ENCODE peak calls at places on chromosomes 2 and 18, in six cellular contexts. One of them, this sample, is unnamed.

GRCh38 chr2:136376798-136377211 is 258.9 kb upstream of the CXCR4 start:
- DNase-seq in cardiac muscle cell: no peak
- DNase-seq in astrocyte of the spinal cord: peak
- DNase-seq in mucosa of descending colon: no peak
- DNase-seq in heart left ventricle: no peak
- DNase-seq in IMR-90: no peak
- DNase-seq in this sample: no peak

GRCh38 chr2:231919341-231920035 is 6.7 kb downstream of the NPPC start:
- DNase-seq in cardiac muscle cell: no peak
- DNase-seq in astrocyte of the spinal cord: no peak
- DNase-seq in mucosa of descending colon: no peak
- DNase-seq in heart left ventricle: no peak
- DNase-seq in IMR-90: no peak
- DNase-seq in this sample: no peak

GRCh38 chr2:171404258-171404657 is 29.5 kb downstream of the METTL8 start:
- DNase-seq in cardiac muscle cell: no peak
- DNase-seq in astrocyte of the spinal cord: peak
- DNase-seq in mucosa of descending colon: no peak
- DNase-seq in heart left ventricle: no peak
- DNase-seq in IMR-90: peak
- DNase-seq in this sample: peak

GRCh38 chr2:68250196-68250595 is 2.1 kb downstream of the PPP3R1 start:
- DNase-seq in cardiac muscle cell: no peak
- DNase-seq in astrocyte of the spinal cord: no peak
- DNase-seq in mucosa of descending colon: no peak
- DNase-seq in heart left ventricle: no peak
- DNase-seq in IMR-90: no peak
- DNase-seq in this sample: no peak

GRCh38 chr2:241597561-241597960 is 39.0 kb downstream of the BOK start:
- DNase-seq in cardiac muscle cell: no peak
- DNase-seq in astrocyte of the spinal cord: no peak
- DNase-seq in mucosa of descending colon: no peak
- DNase-seq in heart left ventricle: no peak
- DNase-seq in IMR-90: no peak
- DNase-seq in this sample: no peak

GRCh38 chr18:24031916-24032315 is 17.4 kb downstream of the TTC39C start:
- DNase-seq in cardiac muscle cell: no peak
- DNase-seq in astrocyte of the spinal cord: no peak
- DNase-seq in mucosa of descending colon: no peak
- DNase-seq in heart left ventricle: no peak
- DNase-seq in IMR-90: no peak
- DNase-seq in this sample: peak

GRCh38 chr2:111659361-111660281 is 224.4 kb downstream of the ANAPC1 start:
- DNase-seq in cardiac muscle cell: no peak
- DNase-seq in astrocyte of the spinal cord: peak
- DNase-seq in mucosa of descending colon: peak
- DNase-seq in heart left ventricle: no peak
- DNase-seq in IMR-90: peak
- DNase-seq in this sample: no peak

GRCh38 chr2:36785179-36785795 is 88.8 kb downstream of the VIT start:
- DNase-seq in cardiac muscle cell: peak
- DNase-seq in astrocyte of the spinal cord: peak
- DNase-seq in mucosa of descending colon: peak
- DNase-seq in heart left ventricle: peak
- DNase-seq in IMR-90: peak
- DNase-seq in this sample: peak

GRCh38 chr2:169476459-169476858 is 2.8 kb upstream of the BBS5 start:
- DNase-seq in cardiac muscle cell: no peak
- DNase-seq in astrocyte of the spinal cord: peak
- DNase-seq in mucosa of descending colon: no peak
- DNase-seq in heart left ventricle: no peak
- DNase-seq in IMR-90: peak
- DNase-seq in this sample: no peak
- H3K4me3 ChIP-seq in cardiac muscle cell: no peak
- H3K4me3 ChIP-seq in astrocyte of the spinal cord: no peak
- H3K4me3 ChIP-seq in mucosa of descending colon: no peak
- H3K4me3 ChIP-seq in heart left ventricle: no peak
- H3K4me3 ChIP-seq in IMR-90: no peak
- H3K4me3 ChIP-seq in this sample: no peak

GRCh38 chr2:226673314-226673723 is 126.3 kb downstream of the IRS1 start:
- DNase-seq in cardiac muscle cell: peak
- DNase-seq in astrocyte of the spinal cord: peak
- DNase-seq in mucosa of descending colon: peak
- DNase-seq in heart left ventricle: no peak
- DNase-seq in IMR-90: peak
- DNase-seq in this sample: no peak

GRCh38 chr2:226669905-226670304 is 129.7 kb downstream of the IRS1 start:
- DNase-seq in cardiac muscle cell: no peak
- DNase-seq in astrocyte of the spinal cord: no peak
- DNase-seq in mucosa of descending colon: no peak
- DNase-seq in heart left ventricle: no peak
- DNase-seq in IMR-90: no peak
- DNase-seq in this sample: no peak

GRCh38 chr2:226669249-226669648 is 130.4 kb downstream of the IRS1 start:
- DNase-seq in cardiac muscle cell: no peak
- DNase-seq in astrocyte of the spinal cord: no peak
- DNase-seq in mucosa of descending colon: no peak
- DNase-seq in heart left ventricle: no peak
- DNase-seq in IMR-90: no peak
- DNase-seq in this sample: no peak

GRCh38 chr2:226674123-226674522 is 125.5 kb downstream of the IRS1 start:
- DNase-seq in cardiac muscle cell: peak
- DNase-seq in astrocyte of the spinal cord: no peak
- DNase-seq in mucosa of descending colon: no peak
- DNase-seq in heart left ventricle: peak
- DNase-seq in IMR-90: no peak
- DNase-seq in this sample: no peak

GRCh38 chr2:226671177-226671676 is 128.4 kb downstream of the IRS1 start:
- DNase-seq in cardiac muscle cell: no peak
- DNase-seq in astrocyte of the spinal cord: no peak
- DNase-seq in mucosa of descending colon: no peak
- DNase-seq in heart left ventricle: no peak
- DNase-seq in IMR-90: no peak
- DNase-seq in this sample: no peak
- H3K4me3 ChIP-seq in cardiac muscle cell: no peak
- H3K4me3 ChIP-seq in astrocyte of the spinal cord: no peak
- H3K4me3 ChIP-seq in mucosa of descending colon: no peak
- H3K4me3 ChIP-seq in heart left ventricle: no peak
- H3K4me3 ChIP-seq in IMR-90: no peak
- H3K4me3 ChIP-seq in this sample: no peak

DNA sequence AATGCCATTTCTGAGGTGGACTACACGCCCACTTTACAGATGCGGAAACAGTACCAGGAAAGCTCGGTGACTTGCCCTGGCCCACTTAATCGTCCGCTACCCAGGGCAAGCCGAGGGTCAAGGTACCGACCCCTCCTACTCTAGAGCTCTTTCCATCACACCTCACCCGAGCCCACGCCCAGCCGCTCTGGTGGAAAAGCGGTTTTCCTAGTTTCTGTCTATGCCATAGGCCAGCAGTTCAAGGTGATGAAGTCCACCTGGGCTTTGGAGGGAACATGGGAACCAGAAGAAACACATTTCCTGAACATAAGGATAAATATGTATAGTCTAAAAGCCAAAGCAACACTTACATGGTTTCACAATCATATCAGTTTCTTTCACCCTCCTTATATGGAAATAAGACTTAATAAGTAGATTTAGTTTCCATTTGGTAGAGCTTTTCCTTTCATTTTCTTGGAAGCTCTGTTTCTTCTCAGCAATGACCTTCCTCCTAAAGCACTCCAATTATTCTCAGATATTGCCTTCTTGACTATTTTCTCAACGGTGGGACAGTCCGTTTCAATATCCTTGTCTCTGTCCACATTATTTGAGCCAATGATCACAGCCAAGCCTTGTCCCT is 589 bp downstream of the VWA3B start:
- DNase-seq in cardiac muscle cell: no peak
- DNase-seq in astrocyte of the spinal cord: no peak
- DNase-seq in mucosa of descending colon: no peak
- DNase-seq in heart left ventricle: no peak
- DNase-seq in IMR-90: no peak
- DNase-seq in this sample: no peak
- H3K4me3 ChIP-seq in cardiac muscle cell: peak
- H3K4me3 ChIP-seq in astrocyte of the spinal cord: peak
- H3K4me3 ChIP-seq in mucosa of descending colon: no peak
- H3K4me3 ChIP-seq in heart left ventricle: peak
- H3K4me3 ChIP-seq in IMR-90: peak
- H3K4me3 ChIP-seq in this sample: no peak

GRCh38 chr2:10432315-10433181 is 15.6 kb downstream of the ODC1 start:
- DNase-seq in cardiac muscle cell: peak
- DNase-seq in astrocyte of the spinal cord: no peak
- DNase-seq in mucosa of descending colon: peak
- DNase-seq in heart left ventricle: no peak
- DNase-seq in IMR-90: no peak
- DNase-seq in this sample: no peak
- H3K4me3 ChIP-seq in cardiac muscle cell: peak
- H3K4me3 ChIP-seq in astrocyte of the spinal cord: peak
- H3K4me3 ChIP-seq in mucosa of descending colon: no peak
- H3K4me3 ChIP-seq in heart left ventricle: peak
- H3K4me3 ChIP-seq in IMR-90: no peak
- H3K4me3 ChIP-seq in this sample: no peak

DNA sequence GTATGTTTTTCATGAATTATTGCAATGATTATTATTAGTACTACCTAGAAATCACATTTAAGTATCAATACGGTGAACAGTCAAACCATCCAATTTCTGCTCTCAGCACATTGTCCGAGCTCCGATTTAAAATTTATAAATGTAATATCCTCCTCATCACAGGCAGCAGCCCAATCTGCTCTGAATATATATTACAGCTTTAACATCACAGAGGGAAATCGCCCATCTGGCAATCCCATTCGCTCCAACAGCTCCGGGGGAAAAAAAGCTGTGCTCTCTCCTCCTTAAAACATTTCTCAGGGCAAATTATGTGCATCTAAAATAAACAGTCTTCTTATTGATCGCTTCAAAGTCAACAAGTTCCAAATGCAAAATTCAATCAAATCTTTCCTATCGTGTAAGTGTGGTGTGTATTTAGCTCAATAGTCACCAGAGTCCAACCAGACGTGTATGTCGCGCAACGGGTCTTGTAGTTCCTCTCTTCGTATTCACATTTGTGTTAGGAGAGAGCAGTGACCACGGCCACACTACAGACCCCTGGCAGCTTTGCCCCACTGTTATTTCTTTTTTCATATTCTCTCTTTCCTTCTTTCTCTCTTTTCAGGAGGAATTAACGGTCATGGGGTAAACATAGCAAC is 2.4 kb downstream of the FIGN start:
- DNase-seq in cardiac muscle cell: peak
- DNase-seq in astrocyte of the spinal cord: peak
- DNase-seq in mucosa of descending colon: no peak
- DNase-seq in heart left ventricle: peak
- DNase-seq in IMR-90: peak
- DNase-seq in this sample: no peak
- H3K4me3 ChIP-seq in cardiac muscle cell: peak
- H3K4me3 ChIP-seq in astrocyte of the spinal cord: peak
- H3K4me3 ChIP-seq in mucosa of descending colon: no peak
- H3K4me3 ChIP-seq in heart left ventricle: peak
- H3K4me3 ChIP-seq in IMR-90: peak
- H3K4me3 ChIP-seq in this sample: no peak

GRCh38 chr2:219553463-219553862 is 9.6 kb downstream of the TMEM198 start:
- DNase-seq in cardiac muscle cell: no peak
- DNase-seq in astrocyte of the spinal cord: no peak
- DNase-seq in mucosa of descending colon: no peak
- DNase-seq in heart left ventricle: no peak
- DNase-seq in IMR-90: no peak
- DNase-seq in this sample: no peak
- H3K4me3 ChIP-seq in cardiac muscle cell: no peak
- H3K4me3 ChIP-seq in astrocyte of the spinal cord: no peak
- H3K4me3 ChIP-seq in mucosa of descending colon: no peak
- H3K4me3 ChIP-seq in heart left ventricle: no peak
- H3K4me3 ChIP-seq in IMR-90: no peak
- H3K4me3 ChIP-seq in this sample: no peak

GRCh38 chr2:157439792-157440186 is 4.1 kb downstream of the CYTIP start:
- DNase-seq in cardiac muscle cell: no peak
- DNase-seq in astrocyte of the spinal cord: no peak
- DNase-seq in mucosa of descending colon: no peak
- DNase-seq in heart left ventricle: no peak
- DNase-seq in IMR-90: no peak
- DNase-seq in this sample: no peak

GRCh38 chr2:157442136-157442535 is 1.8 kb downstream of the CYTIP start:
- DNase-seq in cardiac muscle cell: no peak
- DNase-seq in astrocyte of the spinal cord: no peak
- DNase-seq in mucosa of descending colon: no peak
- DNase-seq in heart left ventricle: no peak
- DNase-seq in IMR-90: no peak
- DNase-seq in this sample: no peak

GRCh38 chr2:157441072-157441454 is 2.8 kb downstream of the CYTIP start:
- DNase-seq in cardiac muscle cell: no peak
- DNase-seq in astrocyte of the spinal cord: no peak
- DNase-seq in mucosa of descending colon: no peak
- DNase-seq in heart left ventricle: peak
- DNase-seq in IMR-90: no peak
- DNase-seq in this sample: no peak

GRCh38 chr2:157438907-157439791 is 4.7 kb downstream of the CYTIP start:
- DNase-seq in cardiac muscle cell: peak
- DNase-seq in astrocyte of the spinal cord: no peak
- DNase-seq in mucosa of descending colon: peak
- DNase-seq in heart left ventricle: no peak
- DNase-seq in IMR-90: no peak
- DNase-seq in this sample: no peak

GRCh38 chr2:157440404-157441071 is 3.4 kb downstream of the CYTIP start:
- DNase-seq in cardiac muscle cell: no peak
- DNase-seq in astrocyte of the spinal cord: no peak
- DNase-seq in mucosa of descending colon: peak
- DNase-seq in heart left ventricle: no peak
- DNase-seq in IMR-90: no peak
- DNase-seq in this sample: no peak
- H3K4me3 ChIP-seq in cardiac muscle cell: no peak
- H3K4me3 ChIP-seq in astrocyte of the spinal cord: no peak
- H3K4me3 ChIP-seq in mucosa of descending colon: no peak
- H3K4me3 ChIP-seq in heart left ventricle: no peak
- H3K4me3 ChIP-seq in IMR-90: no peak
- H3K4me3 ChIP-seq in this sample: no peak

GRCh38 chr2:24721470-24721869 is 71.7 kb downstream of the PTRHD1 start:
- DNase-seq in cardiac muscle cell: no peak
- DNase-seq in astrocyte of the spinal cord: peak
- DNase-seq in mucosa of descending colon: peak
- DNase-seq in heart left ventricle: peak
- DNase-seq in IMR-90: peak
- DNase-seq in this sample: peak
- H3K4me3 ChIP-seq in cardiac muscle cell: no peak
- H3K4me3 ChIP-seq in astrocyte of the spinal cord: no peak
- H3K4me3 ChIP-seq in mucosa of descending colon: no peak
- H3K4me3 ChIP-seq in heart left ventricle: no peak
- H3K4me3 ChIP-seq in IMR-90: no peak
- H3K4me3 ChIP-seq in this sample: no peak